ENCODE peak calls at places on chromosome 5, in four cellular contexts. One of them, this sample, is unnamed.

GRCh38 chr5:35618791-35619190 is 1.1 kb downstream of the SPEF2 start:
- DNase-seq in psoas muscle: no peak
- DNase-seq in stromal cell of bone marrow: no peak
- DNase-seq in left ventricle myocardium inferior: no peak
- DNase-seq in this sample: no peak

GRCh38 chr5:55372130-55372925 is 64.5 kb downstream of the MTREX start:
- DNase-seq in psoas muscle: no peak
- DNase-seq in stromal cell of bone marrow: no peak
- DNase-seq in left ventricle myocardium inferior: no peak
- DNase-seq in this sample: no peak

GRCh38 chr5:129664336-129664937 is 83.5 kb upstream of the MINAR2 start:
- DNase-seq in psoas muscle: no peak
- DNase-seq in stromal cell of bone marrow: peak; percentile 25
- DNase-seq in left ventricle myocardium inferior: no peak
- DNase-seq in this sample: no peak

GRCh38 chr5:91224459-91224858 is 158.7 kb downstream of the ARRDC3 start:
- DNase-seq in psoas muscle: no peak
- DNase-seq in stromal cell of bone marrow: no peak
- DNase-seq in left ventricle myocardium inferior: no peak
- DNase-seq in this sample: no peak

GRCh38 chr5:181235689-181236366 is 7.9 kb downstream of the RACK1 start:
- DNase-seq in psoas muscle: no peak
- DNase-seq in stromal cell of bone marrow: no peak
- DNase-seq in left ventricle myocardium inferior: no peak
- DNase-seq in this sample: no peak

GRCh38 chr5:163434410-163434866 is 3.0 kb upstream of the CCNG1 start:
- DNase-seq in psoas muscle: no peak
- DNase-seq in stromal cell of bone marrow: no peak
- DNase-seq in left ventricle myocardium inferior: no peak
- DNase-seq in this sample: no peak

GRCh38 chr5:140023611-140024191 is 19.4 kb downstream of the NRG2 start:
- DNase-seq in psoas muscle: no peak
- DNase-seq in stromal cell of bone marrow: no peak
- DNase-seq in left ventricle myocardium inferior: no peak
- DNase-seq in this sample: no peak

GRCh38 chr5:27234916-27235315 is 196.5 kb upstream of the CDH9 start:
- DNase-seq in psoas muscle: no peak
- DNase-seq in stromal cell of bone marrow: no peak
- DNase-seq in left ventricle myocardium inferior: no peak
- DNase-seq in this sample: no peak

GRCh38 chr5:116664988-116665387 is 90.4 kb upstream of the SEMA6A start:
- DNase-seq in psoas muscle: no peak
- DNase-seq in stromal cell of bone marrow: no peak
- DNase-seq in left ventricle myocardium inferior: no peak
- DNase-seq in this sample: no peak

GRCh38 chr5:67283275-67283987 is 86.8 kb upstream of the CD180 start:
- DNase-seq in psoas muscle: no peak
- DNase-seq in stromal cell of bone marrow: no peak
- DNase-seq in left ventricle myocardium inferior: no peak
- DNase-seq in this sample: no peak

GRCh38 chr5:34756781-34757624 is 82.0 kb upstream of the TTC23L start:
- DNase-seq in psoas muscle: no peak
- DNase-seq in stromal cell of bone marrow: peak; percentile 54
- DNase-seq in left ventricle myocardium inferior: no peak
- DNase-seq in this sample: no peak

GRCh38 chr5:10454591-10455272 is 13.1 kb downstream of the ROPN1L start:
- DNase-seq in psoas muscle: peak; percentile 34
- DNase-seq in stromal cell of bone marrow: no peak
- DNase-seq in left ventricle myocardium inferior: no peak
- DNase-seq in this sample: no peak

GRCh38 chr5:123803359-123803758 is 291.4 kb downstream of the CSNK1G3 start:
- DNase-seq in psoas muscle: no peak
- DNase-seq in stromal cell of bone marrow: no peak
- DNase-seq in left ventricle myocardium inferior: no peak
- DNase-seq in this sample: no peak

GRCh38 chr5:78827725-78828124 is 157.4 kb downstream of the ARSB start:
- DNase-seq in psoas muscle: no peak
- DNase-seq in stromal cell of bone marrow: no peak
- DNase-seq in left ventricle myocardium inferior: no peak
- DNase-seq in this sample: no peak

GRCh38 chr5:38099205-38100144 is 158.9 kb upstream of the EGFLAM start:
- DNase-seq in psoas muscle: no peak
- DNase-seq in stromal cell of bone marrow: no peak
- DNase-seq in left ventricle myocardium inferior: no peak
- DNase-seq in this sample: no peak

GRCh38 chr5:141402553-141403328 is at the start of gene PCDHGA9:
- DNase-seq in psoas muscle: no peak
- DNase-seq in stromal cell of bone marrow: no peak
- DNase-seq in left ventricle myocardium inferior: no peak
- DNase-seq in this sample: no peak

GRCh38 chr5:94188725-94189124 is 429.7 kb downstream of the KIAA0825 start:
- DNase-seq in psoas muscle: no peak
- DNase-seq in stromal cell of bone marrow: no peak
- DNase-seq in left ventricle myocardium inferior: no peak
- DNase-seq in this sample: no peak

GRCh38 chr5:32869216-32869615 is 158.1 kb downstream of the NPR3 start:
- DNase-seq in psoas muscle: no peak
- DNase-seq in stromal cell of bone marrow: peak; percentile 28
- DNase-seq in left ventricle myocardium inferior: no peak
- DNase-seq in this sample: no peak

GRCh38 chr5:43033845-43034590 is 6.1 kb downstream of the ANXA2R start:
- DNase-seq in psoas muscle: no peak
- DNase-seq in stromal cell of bone marrow: no peak
- DNase-seq in left ventricle myocardium inferior: no peak
- DNase-seq in this sample: no peak